ENCODE peak calls at places on chromosome 11, in eight cellular contexts. J is endothelial cell; N is GM13976; P is heart right ventricle; G is NCI-H460; R is hypothalamus; K is H54; X is stimulated activated CD4-positive, alpha-beta T cell treated with anti-CD3 and anti-CD28 coated beads, TNF-alpha, amount 100 ng/mL, for 24 hours. V is an unnamed sample.

GRCh38 chr11:1123970-1124369 is 33.8 kb upstream of the MUC5AC start:
- DNase-seq in P (no peak), N (no peak), J (no peak), K (no peak), X (no peak), R (no peak), G (no peak), V (no peak)

GRCh38 chr11:114031599-114032320 is 27.8 kb upstream of the ZBTB16 start:
- DNase-seq in J (no peak), K (no peak), N (no peak), R (no peak), X (no peak), P (no peak), G (no peak), V (no peak)

GRCh38 chr11:121445071-121445768 is 6.9 kb upstream of the SORL1 start:
- DNase-seq in P (no peak), R (no peak), J (no peak), G (no peak), X (no peak), N (no peak), K (no peak), V (no peak)

GRCh38 chr11:104653011-104653806 is 245.1 kb downstream of the CASP12 start:
- DNase-seq in P (no peak), R (no peak), K (no peak), J (no peak), G (no peak), N (no peak), X (no peak), V (no peak)

GRCh38 chr11:11074686-11075370 is 217.0 kb upstream of the ZBED5 start:
- DNase-seq in J (no peak), X (no peak), G (no peak), K (no peak), P (no peak), R (no peak), N (no peak), V (no peak)

GRCh38 chr11:126611438-126611837 is 256.0 kb downstream of the ST3GAL4 start:
- DNase-seq in G (no peak), N (no peak), J (no peak), R (no peak), K (no peak), P (no peak), X (no peak), V (no peak)

GRCh38 chr11:40295466-40295865 is 1164.0 kb downstream of the LRRC4C start:
- DNase-seq in J (no peak), X (no peak), N (no peak), K (no peak), P (no peak), G (no peak), R (no peak), V (no peak)

GRCh38 chr11:119149371-119150275 is 771 bp downstream of the ABCG4 start:
- DNase-seq in K (no peak), P (peak; percentile 15), R (no peak), J (peak; percentile 23), X (no peak), G (no peak), N (no peak), V (no peak)

GRCh38 chr11:561148-562003 is 606 bp downstream of the RASSF7 start:
- DNase-seq in N (no peak), R (no peak), G (no peak), X (no peak), J (no peak), P (no peak), K (peak; percentile 93), V (no peak)

GRCh38 chr11:1640076-1640946 is 10.7 kb downstream of the KRTAP5-5 start:
- DNase-seq in X (peak; percentile 18), P (no peak), G (peak; percentile 21), R (no peak), J (peak; percentile 66), N (peak; percentile 74), K (peak; percentile 79), V (peak; percentile 64)

GRCh38 chr11:59053387-59053786 is 32.7 kb upstream of the GLYATL1B start:
- DNase-seq in G (peak; percentile 34), K (no peak), R (peak; percentile 43), X (peak; percentile 76), J (peak; percentile 70), P (peak; percentile 57), N (peak; percentile 7), V (no peak)

GRCh38 chr11:33588056-33588455 is 112.6 kb downstream of the C11orf91 start:
- DNase-seq in K (no peak), G (no peak), P (no peak), R (no peak), X (no peak), N (no peak), J (no peak), V (no peak)

GRCh38 chr11:100543386-100543785 is 143.7 kb upstream of the ARHGAP42 start:
- DNase-seq in N (no peak), R (no peak), P (no peak), K (no peak), J (no peak), X (no peak), G (no peak), V (no peak)

GRCh38 chr11:12410006-12410728 is 32.8 kb downstream of the PARVA start:
- DNase-seq in G (no peak), N (no peak), X (no peak), J (no peak), R (no peak), K (no peak), P (no peak), V (no peak)

GRCh38 chr11:46106530-46107407 is 14.5 kb downstream of the PHF21A start:
- DNase-seq in P (no peak), G (no peak), N (no peak), J (no peak), X (no peak), R (peak; percentile 13), K (no peak), V (no peak)

GRCh38 chr11:116073854-116074837 is 569.9 kb upstream of the CADM1 start:
- DNase-seq in P (peak; percentile 28), N (peak; percentile 71), R (no peak), K (no peak), J (no peak), G (no peak), X (no peak), V (no peak)

GRCh38 chr11:66317766-66318575 is 1.1 kb upstream of the CD248 start:
- DNase-seq in N (no peak), X (no peak), P (no peak), J (no peak), G (no peak), K (no peak), R (no peak), V (no peak)

GRCh38 chr11:117562111-117562510 is 234.5 kb downstream of the CEP164 start:
- DNase-seq in J (no peak), P (no peak), R (no peak), X (no peak), K (no peak), N (no peak), G (no peak), V (no peak)

GRCh38 chr11:134386945-134387344 is 25.1 kb downstream of the B3GAT1 start:
- DNase-seq in X (no peak), J (no peak), K (no peak), G (no peak), N (no peak), R (no peak), P (no peak), V (no peak)

GRCh38 chr11:110858556-110858921 is 146.3 kb upstream of the ARHGAP20 start:
- DNase-seq in J (no peak), N (no peak), K (no peak), X (no peak), P (peak; percentile 44), R (no peak), G (no peak), V (no peak)

GRCh38 chr11:44564198-44564597 is 1.3 kb upstream of the CD82 start:
- DNase-seq in J (no peak), R (no peak), X (no peak), N (no peak), G (no peak), K (no peak), P (peak; percentile 38), V (no peak)

GRCh38 chr11:76005746-76006145 is 190.7 kb downstream of the UVRAG start:
- DNase-seq in R (no peak), J (no peak), P (no peak), X (no peak), K (no peak), G (no peak), N (no peak), V (no peak)

GRCh38 chr11:33471541-33471940 is 214.4 kb downstream of the HIPK3 start:
- DNase-seq in X (no peak), J (no peak), R (no peak), K (no peak), N (no peak), P (no peak), G (no peak), V (no peak)

GRCh38 chr11:118592616-118593367 is 14.6 kb upstream of the PHLDB1 start:
- DNase-seq in N (no peak), G (no peak), P (no peak), X (no peak), K (no peak), R (no peak), J (no peak), V (peak; percentile 34)

GRCh38 chr11:126723665-126724045 is 276.9 kb downstream of the KIRREL3 start:
- DNase-seq in J (no peak), X (no peak), P (no peak), R (no peak), N (no peak), G (no peak), K (no peak), V (no peak)

GRCh38 chr11:70689764-70690163 is 291.4 kb downstream of the CTTN start:
- DNase-seq in X (no peak), K (no peak), G (no peak), R (no peak), J (no peak), P (no peak), N (no peak), V (no peak)

GRCh38 chr11:69634590-69634989 is 6.4 kb upstream of the CCND1 start:
- DNase-seq in J (no peak), X (no peak), P (peak; percentile 46), R (no peak), N (no peak), K (no peak), G (no peak), V (no peak)

GRCh38 chr11:75635009-75635909 is 33.6 kb downstream of the MAP6 start:
- DNase-seq in G (no peak), N (no peak), R (no peak), K (no peak), X (no peak), J (no peak), P (peak; percentile 14), V (no peak)

GRCh38 chr11:64165482-64165841 is 451 bp downstream of the MACROD1 start:
- DNase-seq in J (peak; percentile 34), G (no peak), N (peak; percentile 55), K (no peak), X (peak; percentile 30), P (peak; percentile 35), R (no peak), V (no peak)

GRCh38 chr11:78840623-78841022 is 266.0 kb upstream of the NARS2 start:
- DNase-seq in N (no peak), R (no peak), J (no peak), G (no peak), P (no peak), X (no peak), K (no peak), V (no peak)

GRCh38 chr11:57476223-57476882 is 16.0 kb downstream of the RTN4RL2 start:
- DNase-seq in R (no peak), G (no peak), J (no peak), N (peak; percentile 73), K (no peak), P (peak; percentile 69), X (peak; percentile 27), V (no peak)

GRCh38 chr11:95877288-95877687 is 46.6 kb downstream of the MTMR2 start:
- DNase-seq in J (no peak), P (no peak), G (no peak), N (no peak), X (no peak), K (peak; percentile 3), R (no peak), V (no peak)

GRCh38 chr11:74154621-74155281 is 16.1 kb downstream of the C2CD3 start:
- DNase-seq in R (no peak), J (no peak), P (no peak), N (no peak), G (no peak), X (no peak), K (no peak), V (no peak)

GRCh38 chr11:78595431-78596130 is 20.9 kb upstream of the NARS2 start:
- DNase-seq in J (no peak), N (no peak), G (no peak), P (no peak), R (no peak), K (no peak), X (no peak), V (no peak)